ENCODE peak calls at places on chromosome 14, in four cellular contexts. One of them, this sample, is unnamed.

GRCh38 chr14:99389171-99389826 is 91.4 kb downstream of the SETD3 start:
- DNase-seq in A549: peak
- DNase-seq in SK-N-SH: peak
- DNase-seq in K562: peak
- DNase-seq in this sample: peak

GRCh38 chr14:68232643-68233055 is 413.1 kb downstream of the RAD51B start:
- DNase-seq in A549: peak
- DNase-seq in SK-N-SH: no peak
- DNase-seq in K562: no peak
- DNase-seq in this sample: peak

GRCh38 chr14:32085182-32085844 is 8.2 kb downstream of the ARHGAP5 start:
- DNase-seq in A549: no peak
- DNase-seq in SK-N-SH: no peak
- DNase-seq in K562: no peak
- DNase-seq in this sample: no peak

GRCh38 chr14:51211149-51211548 is 28.9 kb upstream of the TMX1 start:
- DNase-seq in A549: peak
- DNase-seq in SK-N-SH: no peak
- DNase-seq in K562: no peak
- DNase-seq in this sample: peak

GRCh38 chr14:104359301-104359968 is 220.1 kb upstream of the C14orf180 start:
- DNase-seq in A549: no peak
- DNase-seq in SK-N-SH: peak
- DNase-seq in K562: no peak
- DNase-seq in this sample: no peak

GRCh38 chr14:101480747-101481530 is 80.4 kb upstream of the DIO3 start:
- DNase-seq in A549: peak
- DNase-seq in SK-N-SH: no peak
- DNase-seq in K562: no peak
- DNase-seq in this sample: peak

GRCh38 chr14:22577334-22577908 is 11.6 kb downstream of the DAD1 start:
- DNase-seq in A549: no peak
- DNase-seq in SK-N-SH: no peak
- DNase-seq in K562: no peak
- DNase-seq in this sample: no peak

GRCh38 chr14:32710351-32711102 is 228.2 kb upstream of the NPAS3 start:
- DNase-seq in A549: no peak
- DNase-seq in SK-N-SH: no peak
- DNase-seq in K562: no peak
- DNase-seq in this sample: peak

GRCh38 chr14:33584698-33585097 is 366.2 kb downstream of the EGLN3 start:
- DNase-seq in A549: no peak
- DNase-seq in SK-N-SH: no peak
- DNase-seq in K562: no peak
- DNase-seq in this sample: no peak

DNA sequence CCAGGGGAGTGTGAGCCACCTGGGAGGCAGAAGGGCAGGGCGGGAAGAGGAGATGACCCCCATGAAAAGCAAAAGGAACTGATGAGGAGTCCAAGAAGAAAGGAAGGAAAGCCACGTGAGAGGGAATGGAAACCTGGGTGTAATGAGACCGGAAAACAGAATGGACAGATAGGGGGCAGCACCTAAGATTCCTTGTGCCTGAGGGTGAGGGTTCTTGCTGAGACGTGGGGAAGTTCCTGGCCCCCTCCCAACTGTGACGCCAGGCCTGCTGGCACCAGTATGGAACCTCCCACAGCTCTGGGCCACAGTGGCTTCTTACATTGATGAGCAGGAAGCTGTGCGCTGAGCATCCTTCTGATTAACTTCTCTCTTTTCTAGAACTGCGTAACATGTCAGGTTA is 30.8 kb downstream of the TTC7B start:
- DNase-seq in A549: peak
- DNase-seq in SK-N-SH: no peak
- DNase-seq in K562: no peak
- DNase-seq in this sample: no peak
- TF ChIP-seq SMC3 in A549: no peak
- TF ChIP-seq SMC3 in SK-N-SH: no peak
- TF ChIP-seq SMC3 in K562: no peak
- TF ChIP-seq SMC3 in this sample: no peak

GRCh38 chr14:24435192-24435810 is 5.5 kb downstream of the KHNYN start:
- DNase-seq in A549: no peak
- DNase-seq in SK-N-SH: no peak
- DNase-seq in K562: no peak
- DNase-seq in this sample: no peak

GRCh38 chr14:24436355-24437019 is 6.1 kb downstream of the SDR39U1 start:
- DNase-seq in A549: peak
- DNase-seq in SK-N-SH: peak
- DNase-seq in K562: peak
- DNase-seq in this sample: peak

GRCh38 chr14:24434676-24435075 is 4.9 kb downstream of the KHNYN start:
- DNase-seq in A549: no peak
- DNase-seq in SK-N-SH: no peak
- DNase-seq in K562: no peak
- DNase-seq in this sample: no peak

GRCh38 chr14:24437020-24437735 is 5.4 kb downstream of the SDR39U1 start:
- DNase-seq in A549: no peak
- DNase-seq in SK-N-SH: no peak
- DNase-seq in K562: no peak
- DNase-seq in this sample: no peak

DNA sequence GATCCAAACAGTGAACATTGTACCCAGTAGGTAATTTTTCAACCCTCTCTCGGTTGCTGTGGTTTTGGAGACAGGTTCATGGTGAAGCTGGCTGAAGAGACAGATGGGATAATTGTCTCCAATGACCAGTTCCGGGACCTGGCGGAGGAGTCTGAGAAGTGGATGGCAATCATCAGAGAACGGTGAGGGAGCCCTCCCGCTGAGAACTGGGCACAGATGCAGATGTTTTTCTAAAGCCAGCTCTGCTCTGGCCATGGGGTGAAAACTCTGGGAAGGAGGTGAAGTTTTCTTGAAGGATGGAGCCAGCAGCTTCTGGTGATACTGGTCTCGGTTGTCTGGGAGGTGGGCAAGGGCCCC is 6.2 kb downstream of the KHNYN start:
- DNase-seq in A549: no peak
- DNase-seq in SK-N-SH: no peak
- DNase-seq in K562: no peak
- DNase-seq in this sample: no peak
- TF ChIP-seq SMC3 in A549: no peak
- TF ChIP-seq SMC3 in SK-N-SH: no peak
- TF ChIP-seq SMC3 in K562: no peak
- TF ChIP-seq SMC3 in this sample: no peak

DNA sequence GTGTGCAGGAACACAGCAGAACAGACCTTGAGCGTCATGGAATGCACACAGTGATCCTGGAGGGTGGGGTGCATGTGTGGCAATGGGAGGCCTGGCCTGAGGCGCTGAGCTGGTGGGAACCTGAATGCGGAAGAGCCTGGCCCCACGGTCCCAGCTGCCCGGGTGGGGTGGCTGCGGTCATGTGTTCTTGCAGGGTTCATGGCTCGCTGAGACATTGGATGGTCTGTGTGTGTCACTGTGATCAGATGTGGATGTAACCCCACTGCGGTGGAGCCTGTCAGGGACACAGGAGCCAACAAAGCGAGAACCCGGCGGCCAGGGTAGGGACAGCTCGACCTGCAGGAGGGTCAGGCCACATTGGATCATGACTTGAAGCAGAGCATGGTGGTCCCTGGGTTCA is 23.2 kb downstream of the MTA1 start:
- DNase-seq in A549: no peak
- DNase-seq in SK-N-SH: no peak
- DNase-seq in K562: no peak
- DNase-seq in this sample: no peak
- TF ChIP-seq SMC3 in A549: no peak
- TF ChIP-seq SMC3 in SK-N-SH: no peak
- TF ChIP-seq SMC3 in K562: no peak
- TF ChIP-seq SMC3 in this sample: no peak

GRCh38 chr14:91373591-91374245 is 43.9 kb downstream of the CCDC88C start:
- DNase-seq in A549: no peak
- DNase-seq in SK-N-SH: peak
- DNase-seq in K562: no peak
- DNase-seq in this sample: no peak

GRCh38 chr14:91371011-91371989 is 46.3 kb downstream of the CCDC88C start:
- DNase-seq in A549: no peak
- DNase-seq in SK-N-SH: no peak
- DNase-seq in K562: no peak
- DNase-seq in this sample: no peak

GRCh38 chr14:91371990-91372375 is 45.6 kb downstream of the CCDC88C start:
- DNase-seq in A549: no peak
- DNase-seq in SK-N-SH: no peak
- DNase-seq in K562: no peak
- DNase-seq in this sample: no peak

GRCh38 chr14:91374287-91374880 is 43.2 kb downstream of the CCDC88C start:
- DNase-seq in A549: no peak
- DNase-seq in SK-N-SH: no peak
- DNase-seq in K562: no peak
- DNase-seq in this sample: no peak

GRCh38 chr14:91372680-91373495 is 44.7 kb downstream of the CCDC88C start:
- DNase-seq in A549: no peak
- DNase-seq in SK-N-SH: peak
- DNase-seq in K562: no peak
- DNase-seq in this sample: no peak
- TF ChIP-seq SMC3 in A549: no peak
- TF ChIP-seq SMC3 in SK-N-SH: no peak
- TF ChIP-seq SMC3 in K562: no peak
- TF ChIP-seq SMC3 in this sample: no peak

DNA sequence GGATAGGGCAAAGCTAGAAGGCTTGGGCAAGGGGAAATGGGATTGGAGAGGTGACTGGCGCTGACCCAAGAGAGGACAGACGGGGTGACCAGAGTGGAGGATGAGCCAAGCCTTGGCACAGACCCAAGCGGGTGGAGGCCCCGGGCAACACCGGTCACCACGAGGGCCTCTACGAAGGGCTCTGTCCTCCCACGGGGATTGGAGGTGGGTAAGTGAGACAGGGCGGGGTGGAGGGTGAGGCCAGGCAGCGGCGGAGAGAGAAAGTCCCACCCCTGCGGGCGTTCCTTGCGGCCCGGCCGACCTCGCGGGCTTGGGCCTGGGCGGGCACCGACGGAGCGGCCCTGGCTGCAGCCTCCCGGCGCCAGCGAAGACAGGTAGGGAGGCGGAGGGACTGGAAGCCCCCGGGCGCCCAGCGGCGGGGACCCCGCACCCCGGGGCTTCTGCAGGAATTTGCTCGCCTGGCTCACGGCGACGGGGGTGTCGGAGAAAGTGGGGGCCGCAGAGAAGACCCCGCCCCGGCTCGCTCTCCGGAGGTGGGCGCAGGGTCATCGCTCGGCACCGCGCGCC is at the start of gene PAPLN:
- DNase-seq in A549: peak
- DNase-seq in SK-N-SH: peak
- DNase-seq in K562: peak
- DNase-seq in this sample: no peak
- TF ChIP-seq SMC3 in A549: no peak
- TF ChIP-seq SMC3 in SK-N-SH: no peak
- TF ChIP-seq SMC3 in K562: no peak
- TF ChIP-seq SMC3 in this sample: no peak

DNA sequence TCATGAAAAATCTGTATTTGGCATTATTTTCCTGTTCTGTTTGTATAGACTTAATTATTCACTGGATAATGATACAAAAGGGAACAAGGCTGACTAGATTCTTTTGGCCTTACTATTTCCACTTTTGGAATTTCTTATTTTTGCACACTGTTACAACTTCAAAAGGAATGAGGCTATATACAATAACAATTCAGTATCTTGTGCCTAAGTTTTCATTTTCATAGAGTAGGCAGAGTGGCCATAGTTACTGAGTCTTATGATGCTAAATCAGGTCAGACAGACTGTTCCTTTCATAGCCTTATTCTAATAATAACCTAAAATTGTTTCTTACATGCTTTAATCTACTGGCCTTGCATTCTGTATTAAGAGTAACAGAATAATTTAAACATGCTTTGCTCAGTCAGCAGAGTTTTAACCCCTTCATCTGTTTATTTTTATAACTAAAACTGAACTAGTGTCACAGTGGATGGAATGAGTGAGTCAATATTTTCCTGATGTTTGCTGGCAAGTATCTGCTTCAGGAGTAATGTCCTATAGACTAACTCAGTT is 10.5 kb downstream of the TTC8 start:
- DNase-seq in A549: no peak
- DNase-seq in SK-N-SH: no peak
- DNase-seq in K562: no peak
- DNase-seq in this sample: peak
- TF ChIP-seq SMC3 in A549: no peak
- TF ChIP-seq SMC3 in SK-N-SH: no peak
- TF ChIP-seq SMC3 in K562: no peak
- TF ChIP-seq SMC3 in this sample: no peak